ENCODE peak calls at places on chromosomes 7 and 10, in eight cellular contexts. M is fibroblast of mammary gland, Q is DND-41, T is kidney, X is OCI-LY7, B is BJ, J is GM23338, K is psoas muscle. U is an unnamed sample.

GRCh38 chr10:122504551-122504950 is 43.2 kb downstream of the HTRA1 start:
- DNase-seq in J (no peak), T (peak; percentile 94), M (peak; percentile 95), K (peak; percentile 84), X (no peak), B (peak; percentile 51), Q (no peak), U (no peak)

GRCh38 chr10:88318803-88319202 is 264.3 kb downstream of the RNLS start:
- DNase-seq in M (peak; percentile 6), J (peak; percentile 62), Q (no peak), T (no peak), B (no peak), K (no peak), X (peak; percentile 65), U (peak; percentile 19)

GRCh38 chr7:143456992-143457793 is 13.9 kb downstream of the TAS2R60 start:
- DNase-seq in K (no peak), M (peak; percentile 45), Q (no peak), X (no peak), B (peak; percentile 26), T (no peak), J (no peak), U (no peak)

GRCh38 chr7:5420108-5420840 is 3.4 kb downstream of the TNRC18 start:
- DNase-seq in J (peak; percentile 65), B (no peak), K (peak; percentile 46), Q (no peak), T (peak; percentile 84), X (no peak), M (no peak), U (no peak)

GRCh38 chr10:15348579-15348978 is 22.5 kb downstream of the FAM171A1 start:
- DNase-seq in Q (no peak), X (no peak), K (no peak), M (peak; percentile 46), J (peak; percentile 15), T (no peak), B (no peak), U (no peak)

GRCh38 chr7:2726316-2727018 is 38.5 kb downstream of the AMZ1 start:
- DNase-seq in X (no peak), M (no peak), Q (no peak), J (no peak), B (no peak), K (no peak), T (peak; percentile 41), U (no peak)

GRCh38 chr7:157693521-157694388 is 357.0 kb downstream of the DNAJB6 start:
- DNase-seq in M (no peak), B (no peak), K (no peak), Q (no peak), J (no peak), X (no peak), T (peak; percentile 70), U (no peak)

GRCh38 chr7:157003445-157004049 is 6.9 kb downstream of the MNX1 start:
- DNase-seq in K (no peak), M (no peak), X (no peak), T (no peak), Q (no peak), J (peak; percentile 88), B (no peak), U (no peak)

GRCh38 chr7:128243273-128243672 is 2.2 kb downstream of the LEP start:
- DNase-seq in M (no peak), K (no peak), B (no peak), X (no peak), T (no peak), J (no peak), Q (no peak), U (no peak)

GRCh38 chr10:97789770-97790397 is 18.1 kb upstream of the SFRP5 start:
- DNase-seq in B (no peak), K (no peak), X (no peak), Q (no peak), J (no peak), T (no peak), M (no peak), U (no peak)

GRCh38 chr10:25083546-25084111 is 67.2 kb downstream of the THNSL1 start:
- DNase-seq in X (no peak), Q (no peak), J (no peak), K (no peak), B (no peak), M (no peak), T (no peak), U (no peak)

GRCh38 chr10:31596765-31597164 is 277.7 kb downstream of the ZEB1 start:
- DNase-seq in K (no peak), X (no peak), T (no peak), Q (no peak), M (no peak), B (no peak), J (no peak), U (no peak)

GRCh38 chr10:78300526-78300925 is 266.9 kb downstream of the RPS24 start:
- DNase-seq in J (no peak), X (no peak), T (no peak), B (no peak), M (no peak), K (no peak), Q (no peak), U (no peak)

GRCh38 chr7:110766874-110767273 is 324.1 kb upstream of the LRRN3 start:
- DNase-seq in X (no peak), Q (no peak), M (no peak), J (peak; percentile 8), K (no peak), B (no peak), T (no peak), U (no peak)

GRCh38 chr7:138499340-138499739 is 39.3 kb downstream of the TRIM24 start:
- DNase-seq in J (no peak), K (no peak), T (no peak), X (no peak), B (no peak), M (no peak), Q (no peak), U (no peak)

GRCh38 chr10:22679608-22680007 is 34.8 kb downstream of the PIP4K2A start:
- DNase-seq in M (no peak), B (no peak), J (no peak), K (no peak), T (no peak), Q (peak; percentile 61), X (no peak), U (no peak)

GRCh38 chr7:22943997-22944396 is 69.9 kb downstream of the HYCC1 start:
- DNase-seq in T (no peak), K (no peak), M (peak; percentile 94), X (no peak), B (peak; percentile 56), Q (no peak), J (peak; percentile 43), U (no peak)

GRCh38 chr7:73715648-73716317 is 3.7 kb downstream of the STX1A start:
- DNase-seq in X (peak; percentile 54), M (peak; percentile 98), K (no peak), J (no peak), Q (no peak), B (peak; percentile 84), T (no peak), U (no peak)

GRCh38 chr7:632831-633210 is 93.7 kb upstream of the DNAAF5 start:
- DNase-seq in X (no peak), M (no peak), B (no peak), K (no peak), Q (no peak), J (no peak), T (peak; percentile 52), U (no peak)

GRCh38 chr10:31101123-31101522 is 69.5 kb upstream of the ZNF438 start:
- DNase-seq in B (no peak), T (peak; percentile 76), X (no peak), J (no peak), Q (peak; percentile 71), M (peak; percentile 92), K (no peak), U (peak; percentile 26)

GRCh38 chr7:29194206-29194593 is 375 bp upstream of the CHN2 start:
- DNase-seq in M (no peak), T (peak; percentile 86), K (peak; percentile 21), X (no peak), J (peak; percentile 62), Q (peak; percentile 12), B (no peak), U (no peak)

GRCh38 chr10:78170026-78170475 is 136.4 kb downstream of the RPS24 start:
- DNase-seq in Q (no peak), X (no peak), K (no peak), J (no peak), M (peak; percentile 33), B (peak; percentile 18), T (no peak), U (no peak)

GRCh38 chr7:48087349-48087748 is 1.7 kb upstream of the UPP1 start:
- DNase-seq in T (no peak), X (peak; percentile 36), B (no peak), J (peak; percentile 24), Q (no peak), M (peak; percentile 83), K (no peak), U (peak; percentile 64)
- TF ChIP-seq CTCF in T (no peak), X (no peak), B (no peak), J (no peak), Q (no peak), M (no peak), K (no peak), U (no peak)

GRCh38 chr7:96591159-96591899 is 118.3 kb downstream of the SEM1 start:
- DNase-seq in B (no peak), J (peak; percentile 25), K (no peak), M (no peak), T (no peak), Q (no peak), X (no peak), U (no peak)
- H3K4me3 ChIP-seq in B (no peak overlapping the region), J (peak overlapping the region; percentile 42), K (no peak overlapping the region), M (no peak overlapping the region), T (no peak overlapping the region), Q (no peak overlapping the region), X (no peak overlapping the region), U (no peak overlapping the region)

DNA sequence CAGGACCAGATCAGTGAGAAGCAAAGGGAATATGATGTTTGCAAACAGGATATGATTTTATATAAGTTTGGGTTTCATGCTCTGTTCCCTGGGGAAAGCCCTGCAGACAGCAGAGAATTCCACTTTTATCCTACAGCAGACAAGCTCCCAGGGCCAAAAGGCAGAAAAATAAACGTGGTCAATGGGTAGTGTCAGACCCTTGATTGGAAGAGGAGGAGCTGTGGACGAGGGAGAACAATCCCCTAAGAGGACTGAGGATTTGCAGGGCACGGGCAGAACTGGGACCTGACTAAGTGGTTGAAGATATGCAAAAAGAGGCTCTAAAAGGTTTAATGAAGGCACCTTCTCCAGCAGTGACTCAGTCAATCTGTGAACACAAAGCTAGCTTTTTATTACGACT is 275.3 kb downstream of the HDAC9 start:
- DNase-seq in B (no peak), X (no peak), M (peak; percentile 64), J (no peak), T (no peak), K (no peak), Q (no peak), U (no peak)
- TF ChIP-seq CTCF in B (no peak), X (no peak), M (no peak), J (no peak), T (no peak), K (no peak), Q (no peak), U (no peak)

GRCh38 chr7:150686030-150686626 is 622 bp downstream of the GIMAP2 start:
- DNase-seq in M (no peak), K (no peak), B (no peak), Q (peak; percentile 49), X (no peak), T (no peak), J (no peak), U (no peak)
- H3K4me3 ChIP-seq in M (peak overlapping the region; percentile 35), K (peak overlapping the region; percentile 56), B (no peak overlapping the region), Q (peak overlapping the region; percentile 33), X (no peak overlapping the region), T (peak overlapping the region; percentile 63), J (no peak overlapping the region), U (peak overlapping the region; percentile 62)

GRCh38 chr7:120554960-120555571 is 282.1 kb downstream of the KCND2 start:
- DNase-seq in X (peak; percentile 39), Q (peak; percentile 27), B (no peak), J (peak; percentile 84), K (no peak), M (peak; percentile 76), T (no peak), U (peak; percentile 41)
- TF ChIP-seq CTCF in X (peak; percentile 85), Q (peak; percentile 66), B (peak; percentile 53), J (peak; percentile 93), K (peak; percentile 47), M (peak; percentile 83), T (peak; percentile 45), U (peak; percentile 68)

U was measured in GM12864.